ENCODE peak calls at places on chromosomes 6 and 20, in four cellular contexts. B, I, P and M are unnamed samples.

GRCh38 chr20:62651285-62652021 is 9.2 kb downstream of the SLCO4A1 start:
- DNase-seq in B (peak; percentile 69), I (no peak), P (peak; percentile 38), M (peak; percentile 39)

GRCh38 chr20:52859156-52859887 is 112.8 kb upstream of the TSHZ2 start:
- DNase-seq in B (no peak), I (peak; percentile 63), P (no peak), M (peak; percentile 40)

GRCh38 chr6:151284012-151284411 is 44.2 kb downstream of the AKAP12 start:
- DNase-seq in B (no peak), I (no peak), P (no peak), M (no peak)

GRCh38 chr6:2999005-2999620 is 581 bp upstream of the NQO2 start:
- DNase-seq in B (peak; percentile 39), I (no peak), P (peak; percentile 74), M (no peak)

GRCh38 chr6:15331143-15331542 is 85.3 kb downstream of the JARID2 start:
- DNase-seq in B (no peak), I (no peak), P (no peak), M (no peak)

GRCh38 chr6:132919476-132919875 is 105.1 kb downstream of the RPS12 start:
- DNase-seq in B (no peak), I (peak; percentile 93), P (peak; percentile 61), M (peak; percentile 5)

GRCh38 chr6:142014515-142014914 is 118.2 kb upstream of the GJE1 start:
- DNase-seq in B (no peak), I (peak; percentile 89), P (peak; percentile 91), M (no peak)

GRCh38 chr20:51512645-51513044 is 29.9 kb downstream of the NFATC2 start:
- DNase-seq in B (no peak), I (no peak), P (no peak), M (no peak)

GRCh38 chr20:24027229-24027628 is 38.6 kb upstream of the GGTLC1 start:
- DNase-seq in B (peak; percentile 34), I (no peak), P (peak; percentile 96), M (no peak)

GRCh38 chr6:111737065-111737521 is 131.4 kb upstream of the TRAF3IP2 start:
- DNase-seq in B (no peak), I (peak; percentile 78), P (no peak), M (no peak)

GRCh38 chr6:149895702-149896310 is 2.1 kb downstream of the RAET1E start:
- DNase-seq in B (no peak), I (peak; percentile 68), P (peak; percentile 86), M (no peak)

GRCh38 chr20:43833511-43834395 is 80.9 kb upstream of the TOX2 start:
- DNase-seq in B (no peak), I (no peak), P (no peak), M (no peak)

GRCh38 chr20:62952373-62953166 is at the start of gene SLC17A9:
- DNase-seq in B (peak; percentile 34), I (no peak), P (peak; percentile 60), M (peak; percentile 86)

GRCh38 chr20:21117521-21117920 is 8.4 kb upstream of the KIZ start:
- DNase-seq in B (no peak), I (no peak), P (no peak), M (no peak)

GRCh38 chr6:125188037-125188436 is 34.5 kb downstream of the TPD52L1 start:
- DNase-seq in B (no peak), I (peak; percentile 69), P (no peak), M (no peak)

GRCh38 chr6:7621761-7622160 is 31.8 kb downstream of the SNRNP48 start:
- DNase-seq in B (no peak), I (no peak), P (no peak), M (no peak)

GRCh38 chr6:80197474-80197873 is 91.0 kb downstream of the BCKDHB start:
- DNase-seq in B (no peak), I (no peak), P (no peak), M (no peak)

GRCh38 chr20:39081255-39081654 is 119.1 kb downstream of the DHX35 start:
- DNase-seq in B (peak; percentile 73), I (peak; percentile 77), P (peak; percentile 76), M (peak; percentile 87)

GRCh38 chr6:31332637-31333602 is 24.1 kb downstream of the HLA-B start:
- DNase-seq in B (no peak), I (no peak), P (no peak), M (no peak)

GRCh38 chr20:20837574-20838021 is 125.2 kb upstream of the RALGAPA2 start:
- DNase-seq in B (no peak), I (peak; percentile 46), P (peak; percentile 50), M (peak; percentile 80)

GRCh38 chr20:35049776-35050352 is 42.7 kb downstream of the TRPC4AP start:
- DNase-seq in B (no peak), I (peak; percentile 27), P (peak; percentile 61), M (no peak)

GRCh38 chr6:16136536-16137450 is 7.9 kb downstream of the MYLIP start:
- DNase-seq in B (no peak), I (peak; percentile 88), P (peak; percentile 85), M (no peak)

GRCh38 chr6:125471703-125472102 is 169.9 kb upstream of the HDDC2 start:
- DNase-seq in B (no peak), I (peak; percentile 19), P (no peak), M (no peak)

GRCh38 chr6:91304506-91304905 is 717.6 kb upstream of the MAP3K7 start:
- DNase-seq in B (no peak), I (no peak), P (no peak), M (no peak)

GRCh38 chr6:160974304-160974771 is 17.2 kb upstream of the MAP3K4 start:
- DNase-seq in B (no peak), I (peak; percentile 94), P (no peak), M (no peak)

GRCh38 chr6:13998356-13998755 is 73.6 kb downstream of the RNF182 start:
- DNase-seq in B (no peak), I (no peak), P (no peak), M (no peak)